ENCODE peak calls at places on chromosome 7, in four cellular contexts. B, A, O and T are unnamed samples.

GRCh38 chr7:154767194-154767593 is 235.7 kb downstream of the PAXIP1 start:
- DNase-seq in A (no peak), B (no peak), O (no peak), T (no peak)

GRCh38 chr7:128347573-128348147 is 4.0 kb upstream of the RBM28 start:
- DNase-seq in B (no peak), A (peak; percentile 55), O (no peak), T (no peak)

GRCh38 chr7:96328016-96328415 is 6.1 kb upstream of the SLC25A13 start:
- DNase-seq in A (no peak), O (no peak), B (no peak), T (no peak)

GRCh38 chr7:7761974-7762769 is 43.8 kb upstream of the RPA3 start:
- DNase-seq in B (no peak), A (no peak), O (no peak), T (no peak)

GRCh38 chr7:116315293-116315692 is 105.0 kb downstream of the TES start:
- DNase-seq in B (no peak), O (no peak), A (no peak), T (no peak)

GRCh38 chr7:80587538-80587937 is 50.9 kb upstream of the CD36 start:
- DNase-seq in B (no peak), O (no peak), A (no peak), T (no peak)

GRCh38 chr7:83648464-83649241 is at the start of gene SEMA3E:
- DNase-seq in A (peak; percentile 12), B (no peak), O (no peak), T (no peak)

GRCh38 chr7:128869138-128869943 is 6.7 kb downstream of the ATP6V1F start:
- DNase-seq in B (peak; percentile 27), O (peak; percentile 73), A (peak; percentile 36), T (no peak)

GRCh38 chr7:69597278-69598076 is 798 bp upstream of the AUTS2 start:
- DNase-seq in A (peak; percentile 49), O (peak; percentile 53), B (peak; percentile 44), T (no peak)

GRCh38 chr7:81534996-81535395 is 234.9 kb downstream of the HGF start:
- DNase-seq in B (no peak), A (no peak), O (no peak), T (no peak)

GRCh38 chr7:28180364-28181147 is at the start of gene JAZF1:
- DNase-seq in A (peak; percentile 48), O (peak; percentile 83), B (peak; percentile 73), T (peak; percentile 27)

GRCh38 chr7:155953781-155954549 is 141.7 kb upstream of the SHH start:
- DNase-seq in O (no peak), A (no peak), B (no peak), T (no peak)
- TF ChIP-seq CTCF in O (no peak), A (no peak), B (no peak), T (no peak)

GRCh38 chr7:105584165-105584564 is 2.9 kb upstream of the EFCAB10 start:
- DNase-seq in B (no peak), O (no peak), A (no peak), T (no peak)

GRCh38 chr7:105583061-105583460 is 1.8 kb upstream of the EFCAB10 start:
- DNase-seq in A (no peak), O (no peak), B (no peak), T (no peak)

GRCh38 chr7:105580022-105580740 is 1.1 kb downstream of the EFCAB10 start:
- DNase-seq in B (no peak), O (no peak), A (no peak), T (no peak)

GRCh38 chr7:105578496-105578895 is 2.8 kb downstream of the EFCAB10 start:
- DNase-seq in B (no peak), A (no peak), O (no peak), T (no peak)

GRCh38 chr7:105581066-105581811 is at the start of gene EFCAB10:
- DNase-seq in B (no peak), A (peak; percentile 79), O (peak; percentile 64), T (peak; percentile 67)
- TF ChIP-seq CTCF in B (no peak), A (peak; percentile 40), O (no peak), T (no peak)

GRCh38 chr7:13044309-13044708 is 356.9 kb downstream of the ARL4A start:
- DNase-seq in B (no peak), A (no peak), O (no peak), T (no peak)

GRCh38 chr7:13042605-13043236 is 355.3 kb downstream of the ARL4A start:
- DNase-seq in B (no peak), O (no peak), A (no peak), T (no peak)

GRCh38 chr7:13049946-13050345 is 362.5 kb downstream of the ARL4A start:
- DNase-seq in B (no peak), O (no peak), A (no peak), T (no peak)

GRCh38 chr7:13050703-13051102 is 363.3 kb downstream of the ARL4A start:
- DNase-seq in A (no peak), B (no peak), O (no peak), T (no peak)

GRCh38 chr7:13047061-13047460 is 359.6 kb downstream of the ARL4A start:
- DNase-seq in B (no peak), A (no peak), O (no peak), T (no peak)
- TF ChIP-seq CTCF in B (no peak), A (no peak), O (no peak), T (no peak)

DNA sequence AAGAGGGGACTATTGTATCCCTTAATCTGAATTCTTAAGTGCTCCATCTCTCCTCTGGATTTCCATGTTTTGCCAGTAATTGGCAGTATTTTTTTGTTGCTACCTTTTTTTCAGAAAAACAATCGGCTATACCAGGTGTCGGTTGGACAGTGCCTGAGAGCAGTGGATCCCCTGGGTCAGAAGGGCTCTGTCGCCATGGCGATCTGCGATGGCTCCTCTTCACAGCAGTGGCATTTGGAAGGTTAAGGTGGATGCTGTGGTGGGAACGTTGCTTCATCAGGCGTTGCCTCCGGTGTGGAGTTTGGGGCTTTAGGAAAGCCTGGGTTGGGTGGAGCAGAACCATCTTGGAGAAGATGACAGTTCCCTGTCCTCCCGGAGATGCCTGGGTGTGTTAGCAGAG is 96.0 kb downstream of the GALNT11 start:
- DNase-seq in A (no peak), B (no peak), O (no peak), T (no peak)
- TF ChIP-seq CTCF in A (no peak), B (no peak), O (no peak), T (no peak)

DNA sequence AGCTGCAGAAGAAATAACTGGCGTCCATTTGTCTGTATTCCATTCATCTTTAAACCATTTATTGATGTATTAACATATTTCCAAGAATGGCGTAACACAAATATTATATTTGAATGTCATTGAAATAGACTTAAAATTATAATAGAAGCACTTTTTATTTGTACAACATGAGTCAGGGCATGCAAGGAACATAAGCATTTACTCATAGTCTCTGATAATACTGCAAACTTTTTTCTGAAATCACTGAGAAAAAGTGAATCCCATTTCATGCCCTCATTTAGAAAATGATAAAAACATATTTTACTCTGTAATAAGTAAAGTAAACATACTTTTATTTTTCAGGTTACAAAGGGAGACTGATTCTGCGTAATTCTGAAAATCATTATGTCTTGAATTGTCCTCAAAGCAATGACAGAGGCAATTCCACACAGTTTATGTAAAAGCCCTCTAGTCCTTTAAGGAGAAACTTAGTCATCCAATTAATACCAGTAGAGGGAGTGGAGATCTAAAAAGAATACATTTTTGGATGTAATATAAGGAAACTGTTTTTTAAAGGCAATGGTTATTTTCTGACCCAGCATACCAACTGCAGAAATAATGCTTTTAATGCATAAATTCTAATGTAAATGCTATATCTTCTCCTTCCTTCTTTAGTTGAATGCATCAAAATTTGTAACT is 58.1 kb downstream of the AGMO start:
- DNase-seq in A (no peak), O (no peak), B (no peak), T (no peak)
- TF ChIP-seq CTCF in A (peak; percentile 27), O (no peak), B (no peak), T (no peak)